ENCODE peak calls at places on chromosome 18, in eight cellular contexts. A is fibroblast of lung; H is heart right ventricle; Z is A549; W is cardiac muscle cell; G is ovary; Y is upper lobe of left lung; E is CD8-positive, alpha-beta memory T cell. X is an unnamed sample.

GRCh38 chr18:24054130-24054529 is 39.6 kb downstream of the TTC39C start:
- DNase-seq in A (peak; percentile 69), E (no peak), Y (no peak), G (no peak), W (no peak), H (no peak), Z (no peak), X (no peak)

GRCh38 chr18:2425426-2426317 is 145.6 kb downstream of the METTL4 start:
- DNase-seq in W (no peak), E (no peak), Y (no peak), Z (no peak), H (no peak), A (peak; percentile 2), G (no peak), X (peak; percentile 24)

GRCh38 chr18:53941601-53942335 is 282.7 kb downstream of the MBD2 start:
- DNase-seq in W (no peak), G (no peak), Z (no peak), A (no peak), Y (no peak), E (no peak), H (no peak), X (peak; percentile 28)

GRCh38 chr18:79682896-79683625 is 3.5 kb downstream of the CTDP1 start:
- DNase-seq in H (no peak), Z (no peak), W (no peak), Y (peak; percentile 48), G (no peak), A (no peak), E (no peak), X (no peak)

GRCh38 chr18:78129260-78129659 is 850.4 kb upstream of the SALL3 start:
- DNase-seq in H (no peak), W (no peak), A (no peak), Y (no peak), E (no peak), Z (no peak), G (no peak), X (no peak)

GRCh38 chr18:46204143-46204542 is 100.0 kb downstream of the HAUS1 start:
- DNase-seq in G (no peak), W (no peak), H (no peak), A (no peak), Y (no peak), Z (no peak), E (no peak), X (no peak)

GRCh38 chr18:76405761-76406356 is 89.2 kb downstream of the ZNF516 start:
- DNase-seq in E (peak; percentile 66), H (no peak), A (peak; percentile 54), W (no peak), G (peak; percentile 55), Y (no peak), Z (peak; percentile 43), X (peak; percentile 77)

GRCh38 chr18:76419811-76420210 is 75.2 kb downstream of the ZNF516 start:
- DNase-seq in E (no peak), H (no peak), Z (no peak), G (no peak), W (no peak), A (no peak), Y (no peak), X (no peak)

GRCh38 chr18:51731070-51731469 is 533.6 kb upstream of the MEX3C start:
- DNase-seq in H (no peak), E (no peak), A (no peak), Z (no peak), G (no peak), W (no peak), Y (no peak), X (no peak)

GRCh38 chr18:59268127-59268721 is 5.0 kb downstream of the RAX start:
- DNase-seq in E (no peak), W (no peak), A (no peak), Y (no peak), Z (no peak), G (no peak), H (no peak), X (no peak)

GRCh38 chr18:34780856-34781255 is 70.8 kb downstream of the DTNA start:
- DNase-seq in G (no peak), E (no peak), W (no peak), Z (no peak), H (no peak), Y (no peak), A (no peak), X (no peak)

GRCh38 chr18:8188196-8188595 is 421.0 kb upstream of the RAB12 start:
- DNase-seq in Y (no peak), E (no peak), W (no peak), A (peak; percentile 43), G (no peak), H (no peak), Z (no peak), X (peak; percentile 28)

GRCh38 chr18:62339106-62339988 is 14.2 kb downstream of the TNFRSF11A start:
- DNase-seq in Z (peak; percentile 58), E (no peak), Y (no peak), H (no peak), W (no peak), G (no peak), A (peak; percentile 44), X (peak; percentile 38)

GRCh38 chr18:11747731-11748130 is 58.7 kb downstream of the GNAL start:
- DNase-seq in Y (no peak), G (no peak), Z (no peak), W (no peak), A (no peak), H (no peak), E (no peak), X (no peak)

GRCh38 chr18:25467226-25468065 is 115.5 kb upstream of the ZNF521 start:
- DNase-seq in H (peak; percentile 67), Y (no peak), G (no peak), A (peak; percentile 55), E (no peak), W (peak; percentile 5), Z (no peak), X (peak; percentile 43)

GRCh38 chr18:27577265-27577664 is 392.2 kb upstream of the CHST9 start:
- DNase-seq in Y (no peak), E (no peak), Z (no peak), G (no peak), W (no peak), H (no peak), A (no peak), X (no peak)

GRCh38 chr18:69935319-69936190 is 12.1 kb downstream of the CD226 start:
- DNase-seq in E (peak; percentile 93), W (peak; percentile 33), G (no peak), Y (peak; percentile 39), H (no peak), A (no peak), Z (no peak), X (no peak)

GRCh38 chr18:79926306-79926705 is 25.1 kb downstream of the SLC66A2 start:
- DNase-seq in Y (peak; percentile 18), Z (no peak), H (no peak), A (no peak), G (peak; percentile 14), W (no peak), E (no peak), X (no peak)

GRCh38 chr18:31399336-31400032 is 22.9 kb downstream of the DSG4 start:
- DNase-seq in E (no peak), H (no peak), Y (no peak), G (no peak), Z (no peak), A (no peak), W (no peak), X (no peak)

GRCh38 chr18:49898421-49898820 is 85.1 kb upstream of the ACAA2 start:
- DNase-seq in Y (no peak), E (peak; percentile 67), W (peak; percentile 95), Z (peak; percentile 5), G (peak; percentile 35), A (peak; percentile 76), H (peak; percentile 60), X (peak; percentile 84)

GRCh38 chr18:46182633-46183401 is 78.6 kb downstream of the HAUS1 start:
- DNase-seq in E (no peak), Z (no peak), Y (no peak), W (no peak), A (no peak), H (peak; percentile 7), G (no peak), X (no peak)

DNA sequence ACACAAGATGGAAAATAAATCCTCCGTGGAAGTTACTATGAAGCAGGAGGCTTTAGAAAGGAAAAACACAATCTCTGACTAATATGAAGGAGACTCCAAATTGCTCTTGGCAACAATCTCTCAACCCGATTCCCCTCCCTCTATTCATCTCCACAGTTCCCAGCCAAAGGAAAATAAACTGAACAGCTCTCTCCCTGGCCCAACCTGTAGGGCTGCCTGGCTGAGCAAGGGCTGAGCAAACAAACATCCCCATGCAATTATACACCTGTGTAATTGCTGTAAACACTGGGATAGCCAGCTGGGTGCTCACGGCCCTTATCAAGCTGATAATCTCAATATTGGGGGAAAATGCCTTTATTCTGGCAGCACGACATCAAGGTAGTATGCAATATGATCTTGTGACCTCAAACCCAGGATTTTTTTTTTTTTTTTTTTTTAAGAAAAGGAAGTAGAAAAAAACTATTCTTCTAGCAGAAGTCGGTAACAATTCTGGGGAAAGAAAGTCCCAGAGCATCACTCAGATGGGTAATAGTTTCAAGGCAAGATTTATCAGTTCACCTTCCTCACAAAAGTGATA is 203.3 kb upstream of the SMAD2 start:
- DNase-seq in Y (peak; percentile 53), G (no peak), E (no peak), A (no peak), Z (no peak), W (no peak), H (no peak), X (no peak)
- H3K4me1 ChIP-seq in Y (peaks cover 6% of the 10 kb centered on the region), G (peaks cover 2% of the 10 kb centered on the region), E (no peaks in the 10 kb centered on the region), A (no peaks in the 10 kb centered on the region), Z (peaks cover 5% of the 10 kb centered on the region), W (peaks cover 4% of the 10 kb centered on the region), H (peaks cover 13% of the 10 kb centered on the region), X (peaks cover 16% of the 10 kb centered on the region)

GRCh38 chr18:30288662-30289414 is 753.7 kb downstream of the DSC3 start:
- DNase-seq in Y (no peak), E (no peak), H (no peak), Z (no peak), G (no peak), W (no peak), A (no peak), X (no peak)
- H3K4me3 ChIP-seq in Y (no peak overlapping the region), E (no peak overlapping the region), H (no peak overlapping the region), Z (no peak overlapping the region), G (no peak overlapping the region), W (no peak overlapping the region), A (no peak overlapping the region), X (no peak overlapping the region)

DNA sequence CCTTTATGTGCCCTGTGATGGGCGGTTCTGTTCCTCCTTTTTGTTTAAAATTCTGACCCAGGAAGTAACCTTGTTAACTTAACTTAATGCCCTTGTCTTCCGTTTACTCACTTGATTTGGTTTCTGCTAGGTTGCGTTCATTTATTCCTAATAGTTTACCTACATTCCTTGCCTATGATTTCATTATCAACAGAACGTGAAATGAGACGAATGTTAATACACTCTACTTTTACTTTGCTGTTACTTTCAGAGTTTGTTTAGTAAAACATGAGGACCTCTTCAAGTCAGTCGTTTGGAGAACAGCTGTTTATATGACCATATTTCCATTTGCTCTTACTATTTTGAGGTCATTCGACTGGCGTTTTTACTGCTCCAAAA is 666 bp downstream of the CEP192 start:
- DNase-seq in H (no peak), Z (no peak), Y (no peak), W (no peak), E (no peak), A (no peak), G (no peak), X (no peak)
- H3K4me1 ChIP-seq in H (peaks cover 41% of the 10 kb centered on the region), Z (peaks cover 17% of the 10 kb centered on the region), Y (peaks cover 16% of the 10 kb centered on the region), W (peaks cover 5% of the 10 kb centered on the region), E (peaks cover 43% of the 10 kb centered on the region), A (peaks cover 5% of the 10 kb centered on the region), G (peaks cover 20% of the 10 kb centered on the region), X (peaks cover 16% of the 10 kb centered on the region)

DNA sequence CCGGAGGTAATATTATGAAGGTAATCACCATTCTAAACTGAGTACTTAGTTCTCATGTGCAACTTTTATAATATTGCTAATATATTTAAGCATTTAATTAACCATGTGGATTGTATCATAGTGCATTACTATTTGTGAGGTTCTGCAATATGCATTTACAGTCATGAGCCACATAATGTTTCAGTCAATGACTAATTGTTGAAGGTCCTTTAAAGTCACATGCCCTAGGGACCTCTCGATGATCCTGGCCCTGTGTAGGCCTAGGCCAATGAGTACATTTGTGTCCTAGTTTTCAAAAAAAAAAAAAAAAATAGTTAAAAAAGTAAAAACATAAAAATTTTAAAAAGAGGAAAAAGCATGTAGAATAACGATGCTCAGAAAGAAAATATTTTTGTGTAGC is 298.0 kb downstream of the DSEL start:
- DNase-seq in A (no peak), W (no peak), G (no peak), Z (no peak), E (no peak), H (no peak), Y (no peak), X (no peak)
- H3K4me3 ChIP-seq in A (no peak overlapping the region), W (no peak overlapping the region), G (no peak overlapping the region), Z (no peak overlapping the region), E (no peak overlapping the region), H (no peak overlapping the region), Y (no peak overlapping the region), X (no peak overlapping the region)